ENCODE peak calls at places on chromosome 7, in seven cellular contexts. P is NCI-H2081 treated with DMSO at 0.1 percent for 48 hours; B is T-helper 2 cell treated with Interferon-gamma antibody and Interleukin-4, amounts not matched to agents 5 μg/mL and 100 μg/mL, for 36 hours; V is GM18507; W is transverse colon; M is activated CD4-positive, alpha-beta T cell treated with anti-CD3 and anti-CD28 coated beads, Interleukin-2, amount 50 U/mL, for 24 hours; H is NCI-H187 treated with DMSO at 0.1 percent for 48 hours. G is an unnamed sample.

GRCh38 chr7:128833939-128834310 is 3.7 kb downstream of the FLNC start:
- DNase-seq in W (no peak), B (no peak), V (no peak), M (no peak), P (no peak), H (no peak), G (no peak)

GRCh38 chr7:24916463-24917040 is 63.4 kb downstream of the OSBPL3 start:
- DNase-seq in W (no peak), V (no peak), M (no peak), B (no peak), H (no peak), P (no peak), G (no peak)

GRCh38 chr7:50766106-50766505 is 16.6 kb downstream of the GRB10 start:
- DNase-seq in B (no peak), P (no peak), V (no peak), W (no peak), H (no peak), M (no peak), G (no peak)

GRCh38 chr7:100570954-100571828 is 2.5 kb downstream of the SAP25 start:
- DNase-seq in W (no peak), M (no peak), B (no peak), H (no peak), V (no peak), P (no peak), G (no peak)

GRCh38 chr7:155274956-155275355 is 22.7 kb upstream of the INSIG1 start:
- DNase-seq in M (no peak), P (no peak), W (no peak), H (no peak), B (no peak), V (no peak), G (no peak)

GRCh38 chr7:137774793-137775201 is 72.0 kb downstream of the DGKI start:
- DNase-seq in M (no peak), P (no peak), W (no peak), B (peak; percentile 5), H (no peak), V (no peak), G (peak; percentile 6)

GRCh38 chr7:87075671-87076404 is 16.4 kb upstream of the ELAPOR2 start:
- DNase-seq in M (no peak), W (no peak), H (no peak), V (no peak), B (no peak), P (no peak), G (no peak)

GRCh38 chr7:102914585-102914984 is 1.8 kb downstream of the LRRC17 start:
- DNase-seq in P (no peak), V (no peak), W (no peak), M (no peak), B (no peak), H (no peak), G (no peak)

GRCh38 chr7:2120251-2120660 is 112.5 kb downstream of the MAD1L1 start:
- DNase-seq in W (no peak), P (no peak), V (no peak), B (peak; percentile 19), M (no peak), H (no peak), G (no peak)

GRCh38 chr7:1197997-1198632 is 34.6 kb upstream of the UNCX start:
- DNase-seq in W (no peak), B (no peak), V (no peak), M (no peak), H (no peak), P (no peak), G (no peak)

G was measured in GM19239.